ENCODE peak calls at places on chromosomes 11 and 22, in four cellular contexts. One of them, this sample, is unnamed.

GRCh38 chr11:129317564-129317963 is 58.1 kb upstream of the BARX2 start:
- DNase-seq in HepG2: no peak
- DNase-seq in GM12878: no peak
- DNase-seq in SK-N-SH: no peak
- DNase-seq in this sample: no peak

GRCh38 chr11:74185695-74186094 is 14.6 kb downstream of the PPME1 start:
- DNase-seq in HepG2: no peak
- DNase-seq in GM12878: no peak
- DNase-seq in SK-N-SH: no peak
- DNase-seq in this sample: no peak

GRCh38 chr11:114090225-114090624 is 30.7 kb downstream of the ZBTB16 start:
- DNase-seq in SK-N-SH: no peak
- DNase-seq in HepG2: no peak
- DNase-seq in GM12878: no peak
- DNase-seq in this sample: no peak

GRCh38 chr11:60088364-60088763 is at the start of gene MS4A2:
- DNase-seq in HepG2: no peak
- DNase-seq in GM12878: no peak
- DNase-seq in SK-N-SH: no peak
- DNase-seq in this sample: no peak

GRCh38 chr11:73784080-73784634 is 3.5 kb upstream of the MRPL48 start:
- DNase-seq in SK-N-SH: no peak
- DNase-seq in GM12878: no peak
- DNase-seq in HepG2: peak
- DNase-seq in this sample: peak

GRCh38 chr11:58770627-58771457 is 39.1 kb upstream of the GLYAT start:
- DNase-seq in GM12878: no peak
- DNase-seq in SK-N-SH: no peak
- DNase-seq in HepG2: no peak
- DNase-seq in this sample: peak

GRCh38 chr22:24460418-24461089 is 33.2 kb downstream of the ADORA2A start:
- DNase-seq in SK-N-SH: no peak
- DNase-seq in HepG2: peak
- DNase-seq in GM12878: peak
- DNase-seq in this sample: no peak

GRCh38 chr11:58275002-58275401 is 6.9 kb upstream of the OR10W1 start:
- DNase-seq in GM12878: no peak
- DNase-seq in SK-N-SH: no peak
- DNase-seq in HepG2: no peak
- DNase-seq in this sample: no peak

GRCh38 chr11:65438257-65439151 is 15.9 kb downstream of the NEAT1 start:
- DNase-seq in SK-N-SH: no peak
- DNase-seq in GM12878: no peak
- DNase-seq in HepG2: no peak
- DNase-seq in this sample: no peak

GRCh38 chr11:132220464-132220863 is 850.0 kb downstream of the NTM start:
- DNase-seq in HepG2: no peak
- DNase-seq in GM12878: no peak
- DNase-seq in SK-N-SH: no peak
- DNase-seq in this sample: no peak

GRCh38 chr11:35088676-35089075 is 50.3 kb upstream of the CD44 start:
- DNase-seq in GM12878: no peak
- DNase-seq in HepG2: no peak
- DNase-seq in SK-N-SH: no peak
- DNase-seq in this sample: no peak

GRCh38 chr11:60931897-60932296 is 7.6 kb downstream of the TMEM132A start:
- DNase-seq in GM12878: no peak
- DNase-seq in HepG2: no peak
- DNase-seq in SK-N-SH: no peak
- DNase-seq in this sample: no peak

GRCh38 chr11:89175796-89176195 is 1.9 kb upstream of the TYR start:
- DNase-seq in GM12878: no peak
- DNase-seq in SK-N-SH: no peak
- DNase-seq in HepG2: no peak
- DNase-seq in this sample: no peak

GRCh38 chr11:1258401-1259075 is 35.7 kb downstream of the MUC5B start:
- DNase-seq in HepG2: no peak
- DNase-seq in SK-N-SH: no peak
- DNase-seq in GM12878: no peak
- DNase-seq in this sample: no peak

GRCh38 chr22:31625661-31626426 is 36.2 kb downstream of the PISD start:
- DNase-seq in GM12878: no peak
- DNase-seq in SK-N-SH: no peak
- DNase-seq in HepG2: no peak
- DNase-seq in this sample: no peak

GRCh38 chr22:49112176-49112575 is 715.5 kb downstream of the BRD1 start:
- DNase-seq in GM12878: no peak
- DNase-seq in SK-N-SH: no peak
- DNase-seq in HepG2: no peak
- DNase-seq in this sample: no peak

GRCh38 chr11:46243796-46244109 is 33.7 kb upstream of the CREB3L1 start:
- DNase-seq in GM12878: no peak
- DNase-seq in HepG2: no peak
- DNase-seq in SK-N-SH: no peak
- DNase-seq in this sample: no peak

GRCh38 chr11:2466869-2467694 is 22.3 kb downstream of the KCNQ1 start:
- DNase-seq in SK-N-SH: no peak
- DNase-seq in GM12878: no peak
- DNase-seq in HepG2: no peak
- DNase-seq in this sample: no peak

GRCh38 chr22:17781319-17782031 is 7.2 kb upstream of the BID start:
- DNase-seq in SK-N-SH: peak
- DNase-seq in GM12878: peak
- DNase-seq in HepG2: peak
- DNase-seq in this sample: peak

GRCh38 chr11:8097926-8098325 is 16.9 kb downstream of the TUB start:
- DNase-seq in SK-N-SH: no peak
- DNase-seq in GM12878: no peak
- DNase-seq in HepG2: no peak
- DNase-seq in this sample: no peak

GRCh38 chr11:58775066-58775708 is 43.4 kb upstream of the GLYAT start:
- DNase-seq in GM12878: no peak
- DNase-seq in HepG2: no peak
- DNase-seq in SK-N-SH: no peak
- DNase-seq in this sample: no peak

GRCh38 chr11:18485905-18486528 is 30.4 kb downstream of the LDHAL6A start:
- DNase-seq in HepG2: no peak
- DNase-seq in SK-N-SH: no peak
- DNase-seq in GM12878: no peak
- DNase-seq in this sample: no peak

GRCh38 chr22:43796567-43796966 is 15.5 kb downstream of the EFCAB6 start:
- DNase-seq in SK-N-SH: peak
- DNase-seq in HepG2: no peak
- DNase-seq in GM12878: no peak
- DNase-seq in this sample: peak

GRCh38 chr11:45815747-45816146 is 10.8 kb downstream of the SLC35C1 start:
- DNase-seq in SK-N-SH: peak
- DNase-seq in HepG2: no peak
- DNase-seq in GM12878: no peak
- DNase-seq in this sample: peak

GRCh38 chr11:68143310-68143689 is 22.1 kb upstream of the CHKA start:
- DNase-seq in SK-N-SH: no peak
- DNase-seq in HepG2: no peak
- DNase-seq in GM12878: no peak
- DNase-seq in this sample: no peak

GRCh38 chr11:85028329-85029101 is 598.6 kb downstream of the DLG2 start:
- DNase-seq in HepG2: no peak
- DNase-seq in SK-N-SH: no peak
- DNase-seq in GM12878: no peak
- DNase-seq in this sample: no peak

DNA sequence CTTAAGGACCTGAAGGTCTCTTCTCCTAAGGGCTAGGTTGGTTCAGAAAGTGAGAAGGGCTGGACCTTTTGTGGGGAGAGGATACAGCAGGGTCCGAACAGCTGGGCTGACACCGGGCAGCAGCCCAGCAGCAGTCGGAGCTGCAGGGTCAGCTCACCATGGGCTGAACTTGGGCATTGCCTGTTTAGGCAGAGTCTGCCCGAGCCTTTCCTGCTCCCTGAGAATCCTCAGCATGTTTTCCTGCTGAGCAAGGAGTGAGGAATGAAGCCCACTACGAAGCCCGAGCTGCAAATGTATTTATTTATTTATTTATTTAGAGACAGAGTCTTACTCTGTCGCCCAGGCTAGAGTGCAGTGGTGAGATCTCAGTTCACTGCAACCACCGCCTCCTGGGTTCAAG is 83.9 kb downstream of the PTPRJ start:
- DNase-seq in SK-N-SH: no peak
- DNase-seq in GM12878: no peak
- DNase-seq in HepG2: no peak
- DNase-seq in this sample: no peak
- TF ChIP-seq PBX3 in SK-N-SH: no peak
- TF ChIP-seq PBX3 in GM12878: no peak
- TF ChIP-seq PBX3 in HepG2: no peak
- TF ChIP-seq PBX3 in this sample: no peak

GRCh38 chr11:121659811-121660210 is 207.0 kb upstream of the SORL1-AS1 start:
- DNase-seq in HepG2: no peak
- DNase-seq in GM12878: no peak
- DNase-seq in SK-N-SH: no peak
- DNase-seq in this sample: no peak

GRCh38 chr11:121657191-121657590 is 204.4 kb upstream of the SORL1-AS1 start:
- DNase-seq in GM12878: no peak
- DNase-seq in HepG2: no peak
- DNase-seq in SK-N-SH: no peak
- DNase-seq in this sample: no peak

GRCh38 chr11:121654506-121655480 is 202.0 kb upstream of the SORL1-AS1 start:
- DNase-seq in HepG2: peak
- DNase-seq in SK-N-SH: no peak
- DNase-seq in GM12878: no peak
- DNase-seq in this sample: no peak

GRCh38 chr11:121655481-121656332 is 202.9 kb upstream of the SORL1-AS1 start:
- DNase-seq in SK-N-SH: peak
- DNase-seq in GM12878: peak
- DNase-seq in HepG2: peak
- DNase-seq in this sample: peak

GRCh38 chr11:121656333-121657090 is 203.7 kb upstream of the SORL1-AS1 start:
- DNase-seq in GM12878: no peak
- DNase-seq in SK-N-SH: no peak
- DNase-seq in HepG2: peak
- DNase-seq in this sample: no peak
- TF ChIP-seq PBX3 in GM12878: no peak
- TF ChIP-seq PBX3 in SK-N-SH: no peak
- TF ChIP-seq PBX3 in HepG2: no peak
- TF ChIP-seq PBX3 in this sample: no peak

GRCh38 chr11:96162816-96163499 is 180.0 kb downstream of the MAML2 start:
- DNase-seq in SK-N-SH: no peak
- DNase-seq in HepG2: no peak
- DNase-seq in GM12878: no peak
- DNase-seq in this sample: no peak

GRCh38 chr11:96169250-96169649 is 173.7 kb downstream of the MAML2 start:
- DNase-seq in HepG2: no peak
- DNase-seq in SK-N-SH: no peak
- DNase-seq in GM12878: no peak
- DNase-seq in this sample: no peak

GRCh38 chr11:96168623-96169022 is 174.4 kb downstream of the MAML2 start:
- DNase-seq in GM12878: no peak
- DNase-seq in SK-N-SH: no peak
- DNase-seq in HepG2: no peak
- DNase-seq in this sample: peak

GRCh38 chr11:96167233-96167632 is 175.8 kb downstream of the MAML2 start:
- DNase-seq in SK-N-SH: no peak
- DNase-seq in GM12878: no peak
- DNase-seq in HepG2: no peak
- DNase-seq in this sample: no peak

DNA sequence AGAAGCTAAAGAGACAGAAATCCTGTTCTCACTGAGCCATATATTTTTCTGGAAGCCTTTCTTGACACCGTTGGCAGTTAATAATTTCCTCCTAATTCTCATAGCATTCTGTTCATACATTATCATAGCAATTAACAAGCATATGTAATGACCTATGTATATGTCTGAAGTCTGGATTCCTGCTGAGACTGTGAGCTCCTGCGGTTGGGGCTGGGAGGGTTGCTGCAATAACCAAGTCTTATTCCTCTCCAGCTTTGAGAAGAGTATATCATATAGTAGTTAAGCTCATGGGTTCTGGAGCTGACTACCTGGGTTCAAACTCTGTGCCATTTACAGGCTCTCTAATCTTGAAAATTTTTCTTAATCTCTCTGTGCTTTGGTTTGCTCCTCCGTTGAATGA is 175.2 kb downstream of the MAML2 start:
- DNase-seq in HepG2: no peak
- DNase-seq in GM12878: no peak
- DNase-seq in SK-N-SH: no peak
- DNase-seq in this sample: no peak
- TF ChIP-seq PBX3 in HepG2: no peak
- TF ChIP-seq PBX3 in GM12878: no peak
- TF ChIP-seq PBX3 in SK-N-SH: no peak
- TF ChIP-seq PBX3 in this sample: no peak

GRCh38 chr22:20192972-20193760 is 42.3 kb upstream of the CCDC188 start:
- DNase-seq in SK-N-SH: no peak
- DNase-seq in GM12878: no peak
- DNase-seq in HepG2: no peak
- DNase-seq in this sample: no peak
- TF ChIP-seq PBX3 in SK-N-SH: no peak
- TF ChIP-seq PBX3 in GM12878: no peak
- TF ChIP-seq PBX3 in HepG2: no peak
- TF ChIP-seq PBX3 in this sample: no peak

GRCh38 chr22:39825661-39826102 is 67.9 kb downstream of the ENTHD1 start:
- DNase-seq in HepG2: no peak
- DNase-seq in SK-N-SH: no peak
- DNase-seq in GM12878: peak
- DNase-seq in this sample: no peak
- TF ChIP-seq PBX3 in HepG2: no peak
- TF ChIP-seq PBX3 in SK-N-SH: no peak
- TF ChIP-seq PBX3 in GM12878: no peak
- TF ChIP-seq PBX3 in this sample: no peak

GRCh38 chr11:133907216-133907615 is 49.6 kb downstream of the IGSF9B start:
- DNase-seq in HepG2: no peak
- DNase-seq in SK-N-SH: no peak
- DNase-seq in GM12878: no peak
- DNase-seq in this sample: no peak
- TF ChIP-seq PBX3 in HepG2: no peak
- TF ChIP-seq PBX3 in SK-N-SH: no peak
- TF ChIP-seq PBX3 in GM12878: no peak
- TF ChIP-seq PBX3 in this sample: no peak

GRCh38 chr22:41021039-41021654 is 70.0 kb downstream of the RBX1 start:
- DNase-seq in HepG2: no peak
- DNase-seq in SK-N-SH: no peak
- DNase-seq in GM12878: no peak
- DNase-seq in this sample: no peak
- TF ChIP-seq PBX3 in HepG2: no peak
- TF ChIP-seq PBX3 in SK-N-SH: no peak
- TF ChIP-seq PBX3 in GM12878: no peak
- TF ChIP-seq PBX3 in this sample: no peak

GRCh38 chr22:45270095-45271020 is 14.4 kb upstream of the UPK3A start:
- DNase-seq in SK-N-SH: no peak
- DNase-seq in HepG2: no peak
- DNase-seq in GM12878: no peak
- DNase-seq in this sample: no peak
- TF ChIP-seq PBX3 in SK-N-SH: no peak
- TF ChIP-seq PBX3 in HepG2: no peak
- TF ChIP-seq PBX3 in GM12878: no peak
- TF ChIP-seq PBX3 in this sample: no peak

GRCh38 chr11:97202613-97203292 is 812.9 kb downstream of the JRKL start:
- DNase-seq in HepG2: no peak
- DNase-seq in GM12878: no peak
- DNase-seq in SK-N-SH: no peak
- DNase-seq in this sample: no peak
- TF ChIP-seq PBX3 in HepG2: no peak
- TF ChIP-seq PBX3 in GM12878: no peak
- TF ChIP-seq PBX3 in SK-N-SH: no peak
- TF ChIP-seq PBX3 in this sample: no peak

This sample was measured in A549.